ENCODE peak calls at places on chromosomes 5 and 9, in four cellular contexts. W is dorsolateral prefrontal cortex, Y is stomach, Z is colonic mucosa. C is an unnamed sample.

GRCh38 chr5:179832039-179832745 is 11.5 kb downstream of the SQSTM1 start:
- DNase-seq in W (no peak), Y (no peak), Z (no peak), C (no peak)

GRCh38 chr9:89779816-89780215 is 175.0 kb downstream of the GADD45G start:
- DNase-seq in W (no peak), Y (no peak), Z (no peak), C (no peak)

GRCh38 chr5:87746341-87746740 is 333.6 kb upstream of the CCNH start:
- DNase-seq in W (no peak), Y (no peak), Z (no peak), C (no peak)

GRCh38 chr5:31854625-31855526 is 215.9 kb downstream of the PDZD2 start:
- DNase-seq in W (peak; percentile 68), Y (peak; percentile 50), Z (no peak), C (no peak)

GRCh38 chr9:110187126-110187525 is 20.8 kb downstream of the C9orf152 start:
- DNase-seq in W (no peak), Y (no peak), Z (no peak), C (no peak)

GRCh38 chr5:83145241-83145640 is 67.9 kb downstream of the XRCC4 start:
- DNase-seq in W (no peak), Y (no peak), Z (no peak), C (no peak)

GRCh38 chr5:133112026-133112660 is 60.3 kb downstream of the HSPA4 start:
- DNase-seq in W (no peak), Y (no peak), Z (no peak), C (no peak)

GRCh38 chr9:72151099-72151498 is 1.9 kb downstream of the GDA start:
- DNase-seq in W (no peak), Y (no peak), Z (no peak), C (no peak)

GRCh38 chr5:31990296-31990695 is 183.8 kb downstream of the GOLPH3 start:
- DNase-seq in W (no peak), Y (no peak), Z (no peak), C (no peak)

DNA sequence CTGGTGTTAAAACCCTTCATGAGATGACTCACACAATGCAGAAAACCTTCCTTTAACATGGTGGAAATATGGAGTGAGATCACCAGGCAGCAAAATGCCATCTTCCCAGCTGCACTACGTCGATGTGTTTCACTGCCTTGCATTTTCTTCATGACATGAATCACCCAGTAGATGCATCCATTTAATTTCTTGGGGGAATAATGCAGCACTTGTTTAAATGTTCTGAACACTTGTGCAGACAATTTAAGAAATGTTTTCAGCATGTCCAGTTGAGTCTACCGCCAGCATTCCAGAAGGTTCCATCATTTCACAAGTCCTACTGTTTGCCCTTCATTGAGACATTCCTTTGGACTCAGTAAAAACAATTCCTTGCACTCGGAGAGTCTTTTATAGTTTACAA is 81.6 kb downstream of the ADAMTS16 start:
- DNase-seq in W (no peak), Y (no peak), Z (no peak), C (no peak)
- H3K27ac ChIP-seq in W (no peak overlapping the region), Y (no peak overlapping the region), Z (no peak overlapping the region), C (no peak overlapping the region)

GRCh38 chr5:156892223-156892622 is 42.1 kb downstream of the PPP1R2B start:
- DNase-seq in W (no peak), Y (no peak), Z (no peak), C (no peak)
- TF ChIP-seq CTCF in W (no peak), Y (no peak), Z (no peak), C (no peak)

GRCh38 chr5:158553946-158554336 is 545.8 kb downstream of the EBF1 start:
- DNase-seq in W (no peak), Y (no peak), Z (no peak), C (no peak)
- H3K4me3 ChIP-seq in W (no peak overlapping the region), Y (no peak overlapping the region), Z (no peak overlapping the region), C (no peak overlapping the region)

GRCh38 chr5:71454913-71455312 is 538 bp upstream of the BDP1 start:
- DNase-seq in W (no peak), Y (no peak), Z (no peak), C (no peak)
- H3K27ac ChIP-seq in W (peak overlapping the region; percentile 89), Y (peak overlapping the region; percentile 92), Z (peak overlapping the region; percentile 84), C (peak overlapping the region; percentile 87)

GRCh38 chr5:53874409-53874808 is 314.0 kb downstream of the NDUFS4 start:
- DNase-seq in W (no peak), Y (no peak), Z (no peak), C (no peak)
- TF ChIP-seq CTCF in W (no peak), Y (no peak), Z (no peak), C (peak; percentile 47)